ENCODE peak calls at places on chromosome 14, in eight cellular contexts. C, Q, T, Z, O, G, R and Y are unnamed samples.

GRCh38 chr14:68796418-68797101 is 3.7 kb upstream of the ZFP36L1 start:
- DNase-seq in C (no peak), Q (no peak), T (no peak), Z (no peak), O (no peak), G (no peak), R (no peak), Y (no peak)

GRCh38 chr14:77151918-77152588 is 10.5 kb upstream of the ZDHHC22 start:
- DNase-seq in C (no peak), Q (no peak), T (peak; percentile 87), Z (peak; percentile 12), O (no peak), G (no peak), R (no peak), Y (no peak)

GRCh38 chr14:80336613-80337106 is 125.4 kb upstream of the DIO2 start:
- DNase-seq in C (no peak), Q (no peak), T (no peak), Z (no peak), O (no peak), G (no peak), R (no peak), Y (no peak)

GRCh38 chr14:68724914-68725313 is 68.0 kb downstream of the ZFP36L1 start:
- DNase-seq in C (no peak), Q (no peak), T (no peak), Z (no peak), O (no peak), G (no peak), R (no peak), Y (no peak)

GRCh38 chr14:105075364-105076295 is 10.4 kb upstream of the GPR132 start:
- DNase-seq in C (peak; percentile 56), Q (no peak), T (no peak), Z (no peak), O (peak; percentile 53), G (no peak), R (no peak), Y (no peak)

GRCh38 chr14:72177246-72177645 is 245.0 kb downstream of the RGS6 start:
- DNase-seq in C (no peak), Q (no peak), T (no peak), Z (no peak), O (no peak), G (no peak), R (no peak), Y (no peak)

GRCh38 chr14:55339770-55340169 is 68.5 kb downstream of the FBXO34 start:
- DNase-seq in C (no peak), Q (no peak), T (no peak), Z (no peak), O (no peak), G (no peak), R (no peak), Y (no peak)

GRCh38 chr14:54446201-54446693 is 5.1 kb upstream of the CNIH1 start:
- DNase-seq in C (no peak), Q (no peak), T (no peak), Z (no peak), O (peak; percentile 71), G (no peak), R (no peak), Y (no peak)

GRCh38 chr14:58749066-58749669 is 111.4 kb downstream of the DACT1 start:
- DNase-seq in C (no peak), Q (no peak), T (peak; percentile 90), Z (no peak), O (peak; percentile 47), G (peak; percentile 4), R (no peak), Y (no peak)

GRCh38 chr14:101781240-101782061 is 19.9 kb downstream of the PPP2R5C start:
- DNase-seq in C (peak; percentile 30), Q (no peak), T (no peak), Z (peak; percentile 29), O (peak; percentile 39), G (no peak), R (no peak), Y (no peak)

GRCh38 chr14:105737504-105738246 is 211.3 kb downstream of the TMEM121 start:
- DNase-seq in C (no peak), Q (no peak), T (no peak), Z (no peak), O (no peak), G (no peak), R (no peak), Y (no peak)

GRCh38 chr14:63901434-63902085 is 48.8 kb downstream of the SYNE2 start:
- DNase-seq in C (no peak), Q (no peak), T (no peak), Z (no peak), O (no peak), G (no peak), R (no peak), Y (no peak)

GRCh38 chr14:45426685-45427282 is 173.8 kb upstream of the MIS18BP1 start:
- DNase-seq in C (no peak), Q (no peak), T (peak; percentile 71), Z (peak; percentile 7), O (no peak), G (peak; percentile 49), R (peak; percentile 6), Y (no peak)

GRCh38 chr14:96051642-96052540 is 12.7 kb downstream of the C14orf132 start:
- DNase-seq in C (no peak), Q (no peak), T (peak; percentile 30), Z (no peak), O (no peak), G (peak; percentile 33), R (no peak), Y (no peak)

GRCh38 chr14:53411110-53411509 is 258.0 kb upstream of the DDHD1 start:
- DNase-seq in C (no peak), Q (no peak), T (no peak), Z (no peak), O (no peak), G (no peak), R (no peak), Y (no peak)

GRCh38 chr14:67934087-67934486 is 114.5 kb downstream of the RAD51B start:
- DNase-seq in C (no peak), Q (no peak), T (peak; percentile 82), Z (peak; percentile 46), O (no peak), G (peak; percentile 62), R (peak; percentile 45), Y (peak; percentile 33)

GRCh38 chr14:104682107-104682593 is 7.3 kb upstream of the INF2 start:
- DNase-seq in C (no peak), Q (no peak), T (peak; percentile 41), Z (no peak), O (no peak), G (no peak), R (no peak), Y (no peak)